ENCODE peak calls at places on chromosomes 16 and 17, in six cellular contexts. Q is HCT116, B is GM12878, S is K562, O is H1, Z is HepG2. X is an unnamed sample.

GRCh38 chr16:65534121-65534528 is 412.3 kb upstream of the CDH11 start:
- DNase-seq in Q (no peak), B (no peak), S (no peak), O (no peak), Z (no peak), X (no peak)

GRCh38 chr17:72622661-72623433 is 469.6 kb downstream of the SLC39A11 start:
- DNase-seq in Q (peak), B (no peak), S (no peak), O (no peak), Z (no peak), X (no peak)

GRCh38 chr16:80948886-80949502 is 57.7 kb downstream of the CMC2 start:
- DNase-seq in Q (peak), B (no peak), S (peak), O (no peak), Z (peak), X (peak)

GRCh38 chr17:67675481-67675880 is 42.3 kb upstream of the NOL11 start:
- DNase-seq in Q (no peak), B (no peak), S (no peak), O (no peak), Z (no peak), X (no peak)

GRCh38 chr16:84948855-84949610 is 62.3 kb downstream of the ZDHHC7 start:
- DNase-seq in Q (no peak), B (no peak), S (no peak), O (no peak), Z (no peak), X (no peak)

GRCh38 chr17:10292057-10292931 is 80.5 kb downstream of the MYH13 start:
- DNase-seq in Q (peak), B (peak), S (no peak), O (no peak), Z (no peak), X (no peak)

GRCh38 chr16:85531516-85531915 is 81.6 kb upstream of the GSE1 start:
- DNase-seq in Q (no peak), B (no peak), S (no peak), O (no peak), Z (no peak), X (no peak)

GRCh38 chr16:62883526-62883925 is 847.3 kb upstream of the CDH8 start:
- DNase-seq in Q (no peak), B (no peak), S (no peak), O (no peak), Z (no peak), X (no peak)

GRCh38 chr17:58335779-58336455 is 7.3 kb upstream of the TSPOAP1 start:
- DNase-seq in Q (no peak), B (peak), S (peak), O (no peak), Z (peak), X (no peak)

GRCh38 chr16:28279006-28279405 is 13.3 kb upstream of the SBK1 start:
- DNase-seq in Q (no peak), B (no peak), S (no peak), O (no peak), Z (no peak), X (no peak)

GRCh38 chr17:76164331-76164730 is 23.3 kb upstream of the FOXJ1 start:
- DNase-seq in Q (no peak), B (no peak), S (no peak), O (no peak), Z (no peak), X (no peak)

GRCh38 chr17:16989230-16989952 is 17.5 kb upstream of the TNFRSF13B start:
- DNase-seq in Q (no peak), B (peak), S (no peak), O (no peak), Z (no peak), X (no peak)

GRCh38 chr17:16991349-16992009 is 19.6 kb upstream of the TNFRSF13B start:
- DNase-seq in Q (peak), B (no peak), S (peak), O (peak), Z (peak), X (peak)

GRCh38 chr17:16988749-16989229 is 16.9 kb upstream of the TNFRSF13B start:
- DNase-seq in Q (no peak), B (peak), S (no peak), O (no peak), Z (no peak), X (no peak)

GRCh38 chr17:16987830-16988601 is 16.1 kb upstream of the TNFRSF13B start:
- DNase-seq in Q (no peak), B (peak), S (peak), O (no peak), Z (no peak), X (peak)

GRCh38 chr17:16989953-16990860 is 18.3 kb upstream of the TNFRSF13B start:
- DNase-seq in Q (no peak), B (no peak), S (no peak), O (no peak), Z (no peak), X (no peak)
- TF ChIP-seq ZNF274 in Q (no peak), B (no peak), S (no peak), O (no peak), Z (no peak), X (no peak)

GRCh38 chr17:65131244-65131643 is 5.9 kb upstream of the RGS9 start:
- DNase-seq in Q (no peak), B (no peak), S (no peak), O (no peak), Z (no peak), X (no peak)
- H3K9ac ChIP-seq in Q (no peak), B (no peak), S (peak), O (no peak), Z (no peak), X (no peak)

GRCh38 chr17:66364508-66365203 is 62.2 kb downstream of the PRKCA start:
- DNase-seq in Q (no peak), B (no peak), S (no peak), O (no peak), Z (no peak), X (no peak)

GRCh38 chr17:66367112-66367511 is 64.7 kb downstream of the PRKCA start:
- DNase-seq in Q (no peak), B (no peak), S (no peak), O (no peak), Z (no peak), X (no peak)

GRCh38 chr17:66369830-66370229 is 67.4 kb downstream of the PRKCA start:
- DNase-seq in Q (no peak), B (no peak), S (no peak), O (no peak), Z (peak), X (no peak)

GRCh38 chr17:66365903-66366302 is 63.5 kb downstream of the PRKCA start:
- DNase-seq in Q (no peak), B (no peak), S (no peak), O (no peak), Z (no peak), X (no peak)

GRCh38 chr17:66365204-66365524 is 62.8 kb downstream of the PRKCA start:
- DNase-seq in Q (no peak), B (no peak), S (peak), O (no peak), Z (no peak), X (no peak)
- TF ChIP-seq ZNF274 in Q (no peak), B (no peak), S (no peak), O (no peak), Z (no peak), X (no peak)

GRCh38 chr16:56985962-56986360 is 3.4 kb upstream of the NLRC5 start:
- DNase-seq in Q (no peak), B (no peak), S (no peak), O (no peak), Z (no peak), X (no peak)
- H3K9ac ChIP-seq in Q (peak), B (peak), S (no peak), O (no peak), Z (no peak), X (no peak)

GRCh38 chr16:2845116-2845515 is 12.9 kb downstream of the PRSS22 start:
- DNase-seq in Q (no peak), B (no peak), S (no peak), O (no peak), Z (no peak), X (no peak)

GRCh38 chr16:2841606-2842339 is 11.7 kb downstream of the ZG16B start:
- DNase-seq in Q (no peak), B (no peak), S (no peak), O (no peak), Z (no peak), X (no peak)

GRCh38 chr16:2842340-2843000 is 12.4 kb downstream of the ZG16B start:
- DNase-seq in Q (peak), B (no peak), S (peak), O (no peak), Z (no peak), X (peak)

GRCh38 chr16:2840914-2841313 is 10.8 kb downstream of the ZG16B start:
- DNase-seq in Q (no peak), B (no peak), S (no peak), O (no peak), Z (no peak), X (no peak)

DNA sequence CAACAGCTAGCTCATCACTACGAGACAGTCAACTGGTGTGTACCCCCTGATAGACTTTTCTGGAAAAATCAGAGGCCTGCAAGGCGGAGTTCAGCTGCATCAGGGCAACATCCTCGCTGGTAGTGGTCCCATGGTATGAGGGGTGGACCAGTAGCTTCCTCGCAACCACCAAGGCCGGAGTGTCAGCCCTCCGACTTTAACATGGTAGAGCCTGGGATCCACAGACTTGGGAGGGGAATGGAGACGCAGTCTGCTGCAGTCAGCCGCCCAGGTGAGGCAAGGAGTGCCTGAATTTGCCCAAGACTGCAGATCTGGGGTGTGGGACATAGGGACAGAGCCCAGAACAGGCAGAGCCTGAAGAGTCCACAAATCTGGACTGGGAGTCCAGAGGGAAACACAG is 13.4 kb downstream of the ZG16B start:
- DNase-seq in Q (no peak), B (no peak), S (no peak), O (no peak), Z (no peak), X (no peak)
- TF ChIP-seq ZNF274 in Q (no peak), B (no peak), S (no peak), O (no peak), Z (no peak), X (no peak)

X was measured in NT2/D1.